ENCODE peak calls at places on chromosomes 16 and 17, in six cellular contexts. T, X, M, E, U and H are unnamed samples.

GRCh38 chr16:30557397-30557949 is 701 bp downstream of the ZNF764 start:
- DNase-seq in M (no peak), X (no peak), E (no peak), T (no peak), U (no peak), H (no peak)

GRCh38 chr16:46826618-46827017 is 4.4 kb downstream of the C16orf87 start:
- DNase-seq in T (no peak), E (no peak), M (no peak), U (no peak), X (no peak), H (no peak)

GRCh38 chr17:70053241-70054234 is 21.5 kb upstream of the KCNJ16 start:
- DNase-seq in T (no peak), E (no peak), M (no peak), X (no peak), U (no peak), H (no peak)

GRCh38 chr17:6526362-6527152 is 29.8 kb downstream of the PITPNM3 start:
- DNase-seq in M (no peak), U (no peak), X (no peak), T (no peak), E (no peak), H (no peak)

GRCh38 chr17:77645441-77646430 is 312.8 kb upstream of the TNRC6C start:
- DNase-seq in X (no peak), T (no peak), U (no peak), M (peak), E (peak), H (no peak)

GRCh38 chr16:28473714-28474265 is 1.7 kb upstream of the NPIPB7 start:
- DNase-seq in U (peak), T (no peak), E (no peak), X (no peak), M (no peak), H (no peak)

GRCh38 chr16:30357715-30358576 is 2.8 kb upstream of the CD2BP2 start:
- DNase-seq in E (no peak), U (no peak), M (no peak), T (no peak), X (no peak), H (no peak)

GRCh38 chr17:70110443-70110880 is 35.4 kb downstream of the KCNJ16 start:
- DNase-seq in E (peak), M (no peak), X (no peak), T (peak), U (no peak), H (peak)

GRCh38 chr17:63247706-63248105 is 198.4 kb downstream of the CYB561 start:
- DNase-seq in U (no peak), T (no peak), M (no peak), X (no peak), E (peak), H (no peak)

GRCh38 chr17:44473367-44473766 is 29.8 kb downstream of the GPATCH8 start:
- DNase-seq in M (no peak), E (peak), T (no peak), X (no peak), U (no peak), H (no peak)

GRCh38 chr17:75472119-75472518 is 15.7 kb downstream of the TMEM94 start:
- DNase-seq in T (no peak), M (no peak), X (no peak), E (no peak), U (no peak), H (no peak)

GRCh38 chr17:34025179-34025551 is 229.9 kb upstream of the CCL2 start:
- DNase-seq in M (no peak), T (no peak), U (peak), E (no peak), X (no peak), H (no peak)

GRCh38 chr17:71436479-71436878 is 684.3 kb upstream of the SOX9 start:
- DNase-seq in M (peak), T (no peak), U (no peak), X (no peak), E (no peak), H (no peak)

GRCh38 chr17:44203731-44204452 is 4.2 kb upstream of the ATXN7L3 start:
- DNase-seq in E (peak), X (no peak), M (peak), T (no peak), U (peak), H (no peak)

GRCh38 chr16:48907906-48908634 is 298.1 kb upstream of the N4BP1 start:
- DNase-seq in X (no peak), M (no peak), E (no peak), T (no peak), U (no peak), H (no peak)
- H3K4me3 ChIP-seq in X (no peak), M (no peak), E (no peak), T (no peak), U (no peak), H (no peak)

GRCh38 chr16:49700928-49701685 is 154.8 kb downstream of the ZNF423 start:
- DNase-seq in T (no peak), X (no peak), M (no peak), U (no peak), E (no peak), H (no peak)

GRCh38 chr16:49700222-49700927 is 155.5 kb downstream of the ZNF423 start:
- DNase-seq in E (no peak), M (no peak), U (no peak), T (no peak), X (no peak), H (no peak)

GRCh38 chr16:49698931-49699715 is 156.8 kb downstream of the ZNF423 start:
- DNase-seq in U (no peak), E (no peak), M (no peak), T (no peak), X (no peak), H (no peak)

GRCh38 chr16:49698416-49698815 is 157.5 kb downstream of the ZNF423 start:
- DNase-seq in X (no peak), E (no peak), U (no peak), M (no peak), T (no peak), H (no peak)

GRCh38 chr16:49699718-49700117 is 156.2 kb downstream of the ZNF423 start:
- DNase-seq in X (no peak), M (no peak), E (no peak), U (no peak), T (no peak), H (no peak)
- H3K4me3 ChIP-seq in X (no peak), M (no peak), E (no peak), U (no peak), T (no peak), H (no peak)

DNA sequence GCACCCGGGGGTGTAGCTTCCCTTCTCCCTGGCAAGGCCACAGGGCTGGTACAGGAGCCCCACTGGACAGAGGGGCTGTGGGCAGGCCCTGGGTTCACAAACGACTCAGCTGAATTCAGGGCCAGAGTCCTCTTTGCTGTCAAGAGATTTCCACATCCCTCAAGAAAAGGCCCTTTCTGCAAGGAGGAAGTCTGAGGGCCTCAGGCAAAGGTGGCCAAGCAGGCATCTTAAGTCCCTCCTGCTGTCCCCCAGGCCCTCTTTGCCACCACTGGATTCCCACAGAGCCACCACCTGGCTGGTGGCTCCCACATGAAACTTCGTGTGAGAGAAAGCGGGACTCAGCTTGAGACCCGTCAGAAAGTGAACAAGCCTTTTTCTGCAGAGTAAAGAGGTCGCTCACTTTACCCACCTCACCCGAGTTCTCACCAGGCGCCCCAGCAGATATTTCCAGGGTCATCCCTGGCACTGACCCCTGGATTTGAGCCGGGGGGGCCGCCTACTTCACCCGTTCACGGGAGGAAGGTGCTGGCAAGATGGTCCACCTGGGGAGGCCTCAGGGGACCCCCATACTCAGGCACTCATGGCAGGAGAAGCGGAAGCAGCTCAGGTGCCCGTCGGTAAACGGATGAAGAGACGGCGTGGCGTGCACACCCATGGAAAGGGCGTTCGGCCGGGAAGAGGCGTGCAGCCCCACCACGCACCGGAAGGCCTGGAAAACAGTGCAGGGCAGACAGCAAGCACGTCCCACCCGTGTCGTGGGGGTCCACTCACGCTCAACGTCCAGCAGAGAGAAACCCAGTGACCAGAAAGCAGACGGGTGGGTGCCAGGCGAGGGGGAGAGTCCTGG is 3.6 kb downstream of the RNF166 start:
- DNase-seq in E (no peak), X (no peak), M (no peak), U (no peak), T (no peak), H (no peak)
- H3K4me3 ChIP-seq in E (no peak), X (no peak), M (no peak), U (no peak), T (no peak), H (no peak)

GRCh38 chr17:83099086-83099540 is 19.7 kb downstream of the METRNL start:
- DNase-seq in X (no peak), E (no peak), U (no peak), T (no peak), M (no peak), H (no peak)
- H3K4me3 ChIP-seq in X (no peak), E (no peak), U (no peak), T (no peak), M (no peak), H (no peak)